ENCODE peak calls at places on chromosomes 4 and X, in six cellular contexts. One of them, this sample, is unnamed.
A peak's percentile ranks its signal among the peaks of the same experiment; 100 is the strongest.

GRCh38 chrX:52923781-52924241 is 26.7 kb downstream of the FAM156B start:
- DNase-seq in SK-N-SH: no peak
- DNase-seq in K562: no peak
- DNase-seq in IMR-90: peak; percentile 69
- DNase-seq in fibroblast of lung: peak; percentile 56
- DNase-seq in psoas muscle: peak; percentile 23
- DNase-seq in this sample: peak; percentile 50

GRCh38 chrX:96682516-96682915 is 2.1 kb upstream of the DIAPH2 start:
- DNase-seq in SK-N-SH: no peak
- DNase-seq in K562: no peak
- DNase-seq in IMR-90: no peak
- DNase-seq in fibroblast of lung: no peak
- DNase-seq in psoas muscle: no peak
- DNase-seq in this sample: no peak

GRCh38 chr4:14871676-14872430 is 130.4 kb upstream of the CPEB2 start:
- DNase-seq in SK-N-SH: no peak
- DNase-seq in K562: no peak
- DNase-seq in IMR-90: no peak
- DNase-seq in fibroblast of lung: no peak
- DNase-seq in psoas muscle: no peak
- DNase-seq in this sample: no peak

GRCh38 chrX:134746379-134746723 is 88.1 kb upstream of the PLAC1 start:
- DNase-seq in SK-N-SH: no peak
- DNase-seq in K562: no peak
- DNase-seq in IMR-90: no peak
- DNase-seq in fibroblast of lung: no peak
- DNase-seq in psoas muscle: no peak
- DNase-seq in this sample: no peak

GRCh38 chrX:74890676-74891430 is 34.4 kb downstream of the NEXMIF start:
- DNase-seq in SK-N-SH: peak; percentile 4
- DNase-seq in K562: no peak
- DNase-seq in IMR-90: no peak
- DNase-seq in fibroblast of lung: no peak
- DNase-seq in psoas muscle: no peak
- DNase-seq in this sample: no peak

GRCh38 chr4:3337811-3338210 is 45.0 kb downstream of the RGS12 start:
- DNase-seq in SK-N-SH: no peak
- DNase-seq in K562: no peak
- DNase-seq in IMR-90: no peak
- DNase-seq in fibroblast of lung: no peak
- DNase-seq in psoas muscle: no peak
- DNase-seq in this sample: no peak

GRCh38 chrX:82589410-82589809 is 918.7 kb upstream of the POU3F4 start:
- DNase-seq in SK-N-SH: no peak
- DNase-seq in K562: no peak
- DNase-seq in IMR-90: no peak
- DNase-seq in fibroblast of lung: peak; percentile 37
- DNase-seq in psoas muscle: no peak
- DNase-seq in this sample: no peak

GRCh38 chr4:166538491-166539005 is 665.5 kb downstream of the TLL1 start:
- DNase-seq in SK-N-SH: no peak
- DNase-seq in K562: no peak
- DNase-seq in IMR-90: no peak
- DNase-seq in fibroblast of lung: no peak
- DNase-seq in psoas muscle: no peak
- DNase-seq in this sample: no peak

GRCh38 chrX:105781794-105782193 is 40.5 kb upstream of the NRK start:
- DNase-seq in SK-N-SH: no peak
- DNase-seq in K562: no peak
- DNase-seq in IMR-90: no peak
- DNase-seq in fibroblast of lung: no peak
- DNase-seq in psoas muscle: no peak
- DNase-seq in this sample: no peak

GRCh38 chrX:12965390-12965940 is 9.4 kb upstream of the TMSB4X start:
- DNase-seq in SK-N-SH: no peak
- DNase-seq in K562: peak; percentile 17
- DNase-seq in IMR-90: no peak
- DNase-seq in fibroblast of lung: no peak
- DNase-seq in psoas muscle: no peak
- DNase-seq in this sample: no peak

GRCh38 chr4:132839070-132839469 is 310.0 kb upstream of the PCDH10 start:
- DNase-seq in SK-N-SH: no peak
- DNase-seq in K562: no peak
- DNase-seq in IMR-90: no peak
- DNase-seq in fibroblast of lung: no peak
- DNase-seq in psoas muscle: no peak
- DNase-seq in this sample: no peak

GRCh38 chr4:81255524-81255923 is 40.5 kb upstream of the PRKG2 start:
- DNase-seq in SK-N-SH: no peak
- DNase-seq in K562: no peak
- DNase-seq in IMR-90: peak; percentile 93
- DNase-seq in fibroblast of lung: peak; percentile 87
- DNase-seq in psoas muscle: no peak
- DNase-seq in this sample: no peak

GRCh38 chr4:57077550-57078311 is 32.5 kb downstream of the IGFBP7 start:
- DNase-seq in SK-N-SH: no peak
- DNase-seq in K562: no peak
- DNase-seq in IMR-90: peak; percentile 79
- DNase-seq in fibroblast of lung: no peak
- DNase-seq in psoas muscle: no peak
- DNase-seq in this sample: no peak

GRCh38 chr4:65670331-65671031 is at the start of gene EPHA5:
- DNase-seq in SK-N-SH: peak; percentile 69
- DNase-seq in K562: no peak
- DNase-seq in IMR-90: peak; percentile 41
- DNase-seq in fibroblast of lung: peak; percentile 36
- DNase-seq in psoas muscle: peak; percentile 40
- DNase-seq in this sample: peak; percentile 69

GRCh38 chr4:154329939-154330338 is 161.7 kb downstream of the DCHS2 start:
- DNase-seq in SK-N-SH: no peak
- DNase-seq in K562: no peak
- DNase-seq in IMR-90: peak; percentile 24
- DNase-seq in fibroblast of lung: peak; percentile 85
- DNase-seq in psoas muscle: peak; percentile 66
- DNase-seq in this sample: peak; percentile 62

DNA sequence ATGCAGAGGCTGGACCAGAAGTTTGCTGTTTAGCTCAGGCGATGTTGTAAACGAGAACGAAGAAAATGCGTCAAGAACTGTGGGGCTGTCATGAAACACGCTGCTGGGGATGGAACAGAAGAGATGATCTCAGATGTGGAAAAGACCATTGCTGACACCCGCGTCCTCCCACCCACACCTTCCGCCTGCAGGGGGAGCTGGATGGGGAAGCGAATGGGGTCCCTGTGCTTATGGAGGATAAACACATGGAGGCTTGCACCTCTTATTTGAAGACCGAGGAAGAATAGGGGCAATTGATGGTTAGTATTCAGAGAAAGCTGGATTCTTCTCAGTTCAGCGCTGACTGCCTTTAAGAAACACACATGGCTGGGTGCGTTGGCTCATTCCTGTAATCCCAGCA is 63.9 kb downstream of the GPR143 start:
- DNase-seq in SK-N-SH: no peak
- DNase-seq in K562: peak; percentile 18
- DNase-seq in IMR-90: no peak
- DNase-seq in fibroblast of lung: no peak
- DNase-seq in psoas muscle: no peak
- DNase-seq in this sample: no peak
- H3K4me1 ChIP-seq in SK-N-SH: no peaks in the 10 kb centered on the region
- H3K4me1 ChIP-seq in K562: no peaks in the 10 kb centered on the region
- H3K4me1 ChIP-seq in IMR-90: no peaks in the 10 kb centered on the region
- H3K4me1 ChIP-seq in fibroblast of lung: no peaks in the 10 kb centered on the region
- H3K4me1 ChIP-seq in psoas muscle: no peaks in the 10 kb centered on the region
- H3K4me1 ChIP-seq in this sample: no peaks in the 10 kb centered on the region

GRCh38 chrX:50430917-50431316 is 39.7 kb downstream of the DGKK start:
- DNase-seq in SK-N-SH: no peak
- DNase-seq in K562: no peak
- DNase-seq in IMR-90: no peak
- DNase-seq in fibroblast of lung: no peak
- DNase-seq in psoas muscle: no peak
- DNase-seq in this sample: no peak
- H3K4me1 ChIP-seq in SK-N-SH: no peaks in the 10 kb centered on the region
- H3K4me1 ChIP-seq in K562: no peaks in the 10 kb centered on the region
- H3K4me1 ChIP-seq in IMR-90: no peaks in the 10 kb centered on the region
- H3K4me1 ChIP-seq in fibroblast of lung: no peaks in the 10 kb centered on the region
- H3K4me1 ChIP-seq in psoas muscle: no peaks in the 10 kb centered on the region
- H3K4me1 ChIP-seq in this sample: no peaks in the 10 kb centered on the region

GRCh38 chr4:182973421-182974340 is 56.5 kb upstream of the DCTD start:
- DNase-seq in SK-N-SH: no peak
- DNase-seq in K562: no peak
- DNase-seq in IMR-90: peak; percentile 25
- DNase-seq in fibroblast of lung: peak; percentile 9
- DNase-seq in psoas muscle: no peak
- DNase-seq in this sample: no peak
- H3K4me1 ChIP-seq in SK-N-SH: peaks cover 28% of the 10 kb centered on the region
- H3K4me1 ChIP-seq in K562: peaks cover 19% of the 10 kb centered on the region
- H3K4me1 ChIP-seq in IMR-90: peaks cover 7% of the 10 kb centered on the region
- H3K4me1 ChIP-seq in fibroblast of lung: peaks cover 2% of the 10 kb centered on the region
- H3K4me1 ChIP-seq in psoas muscle: no peaks in the 10 kb centered on the region
- H3K4me1 ChIP-seq in this sample: no peaks in the 10 kb centered on the region

GRCh38 chr4:48827622-48828021 is 3.3 kb upstream of the OCIAD1 start:
- DNase-seq in SK-N-SH: no peak
- DNase-seq in K562: no peak
- DNase-seq in IMR-90: no peak
- DNase-seq in fibroblast of lung: no peak
- DNase-seq in psoas muscle: no peak
- DNase-seq in this sample: no peak
- H3K4me1 ChIP-seq in SK-N-SH: no peaks in the 10 kb centered on the region
- H3K4me1 ChIP-seq in K562: peaks cover 6% of the 10 kb centered on the region
- H3K4me1 ChIP-seq in IMR-90: no peaks in the 10 kb centered on the region
- H3K4me1 ChIP-seq in fibroblast of lung: no peaks in the 10 kb centered on the region
- H3K4me1 ChIP-seq in psoas muscle: peaks cover 3% of the 10 kb centered on the region
- H3K4me1 ChIP-seq in this sample: no peaks in the 10 kb centered on the region

GRCh38 chr4:147772459-147772969 is 40.6 kb downstream of the ARHGAP10 start:
- DNase-seq in SK-N-SH: no peak
- DNase-seq in K562: no peak
- DNase-seq in IMR-90: peak; percentile 92
- DNase-seq in fibroblast of lung: peak; percentile 67
- DNase-seq in psoas muscle: no peak
- DNase-seq in this sample: no peak

GRCh38 chr4:147773261-147774184 is 41.6 kb downstream of the ARHGAP10 start:
- DNase-seq in SK-N-SH: no peak
- DNase-seq in K562: no peak
- DNase-seq in IMR-90: peak; percentile 78
- DNase-seq in fibroblast of lung: peak; percentile 46
- DNase-seq in psoas muscle: no peak
- DNase-seq in this sample: no peak

GRCh38 chr4:147769386-147769785 is 37.5 kb downstream of the ARHGAP10 start:
- DNase-seq in SK-N-SH: no peak
- DNase-seq in K562: no peak
- DNase-seq in IMR-90: no peak
- DNase-seq in fibroblast of lung: no peak
- DNase-seq in psoas muscle: no peak
- DNase-seq in this sample: no peak

GRCh38 chr4:147770831-147771230 is 38.9 kb downstream of the ARHGAP10 start:
- DNase-seq in SK-N-SH: no peak
- DNase-seq in K562: no peak
- DNase-seq in IMR-90: no peak
- DNase-seq in fibroblast of lung: no peak
- DNase-seq in psoas muscle: no peak
- DNase-seq in this sample: no peak

DNA sequence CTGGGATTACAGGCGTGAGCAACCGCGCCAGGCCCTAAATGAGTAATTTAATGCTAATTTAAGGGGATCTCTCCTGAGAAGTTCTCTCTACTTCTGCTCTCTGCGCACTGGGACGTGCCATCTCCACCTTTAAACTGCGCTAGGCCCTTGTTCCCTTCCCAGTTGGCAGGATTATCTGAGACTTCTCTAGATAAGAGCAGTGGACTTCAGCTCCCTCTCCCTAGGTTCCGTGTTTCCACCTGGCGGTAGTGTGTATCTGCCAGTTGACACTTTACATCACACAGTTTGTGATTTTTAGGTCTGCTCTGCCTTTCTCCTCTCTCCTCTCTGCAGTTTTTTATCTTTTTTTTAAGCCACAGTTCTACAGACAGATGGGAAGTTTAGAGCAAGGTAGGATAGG is 40.2 kb downstream of the ARHGAP10 start:
- DNase-seq in SK-N-SH: no peak
- DNase-seq in K562: no peak
- DNase-seq in IMR-90: no peak
- DNase-seq in fibroblast of lung: no peak
- DNase-seq in psoas muscle: no peak
- DNase-seq in this sample: no peak
- H3K4me1 ChIP-seq in SK-N-SH: peaks cover 53% of the 10 kb centered on the region
- H3K4me1 ChIP-seq in K562: no peaks in the 10 kb centered on the region
- H3K4me1 ChIP-seq in IMR-90: peaks cover 26% of the 10 kb centered on the region
- H3K4me1 ChIP-seq in fibroblast of lung: peaks cover 16% of the 10 kb centered on the region
- H3K4me1 ChIP-seq in psoas muscle: peaks cover 85% of the 10 kb centered on the region
- H3K4me1 ChIP-seq in this sample: peaks cover 70% of the 10 kb centered on the region

GRCh38 chr4:86976801-86977485 is 42.1 kb downstream of the AFF1 start:
- DNase-seq in SK-N-SH: no peak
- DNase-seq in K562: no peak
- DNase-seq in IMR-90: no peak
- DNase-seq in fibroblast of lung: no peak
- DNase-seq in psoas muscle: no peak
- DNase-seq in this sample: no peak
- H3K4me1 ChIP-seq in SK-N-SH: peaks cover 22% of the 10 kb centered on the region
- H3K4me1 ChIP-seq in K562: peaks cover 23% of the 10 kb centered on the region
- H3K4me1 ChIP-seq in IMR-90: peaks cover 3% of the 10 kb centered on the region
- H3K4me1 ChIP-seq in fibroblast of lung: no peaks in the 10 kb centered on the region
- H3K4me1 ChIP-seq in psoas muscle: peaks cover 9% of the 10 kb centered on the region
- H3K4me1 ChIP-seq in this sample: no peaks in the 10 kb centered on the region

GRCh38 chr4:6345096-6345830 is 75.6 kb downstream of the WFS1 start:
- DNase-seq in SK-N-SH: no peak
- DNase-seq in K562: no peak
- DNase-seq in IMR-90: no peak
- DNase-seq in fibroblast of lung: no peak
- DNase-seq in psoas muscle: no peak
- DNase-seq in this sample: no peak

GRCh38 chr4:6348408-6348807 is 78.8 kb downstream of the WFS1 start:
- DNase-seq in SK-N-SH: no peak
- DNase-seq in K562: no peak
- DNase-seq in IMR-90: no peak
- DNase-seq in fibroblast of lung: no peak
- DNase-seq in psoas muscle: no peak
- DNase-seq in this sample: no peak

GRCh38 chr4:6345866-6346265 is 76.2 kb downstream of the WFS1 start:
- DNase-seq in SK-N-SH: no peak
- DNase-seq in K562: no peak
- DNase-seq in IMR-90: no peak
- DNase-seq in fibroblast of lung: no peak
- DNase-seq in psoas muscle: no peak
- DNase-seq in this sample: no peak

GRCh38 chr4:6346373-6347110 is 76.9 kb downstream of the WFS1 start:
- DNase-seq in SK-N-SH: no peak
- DNase-seq in K562: no peak
- DNase-seq in IMR-90: no peak
- DNase-seq in fibroblast of lung: no peak
- DNase-seq in psoas muscle: no peak
- DNase-seq in this sample: no peak

DNA sequence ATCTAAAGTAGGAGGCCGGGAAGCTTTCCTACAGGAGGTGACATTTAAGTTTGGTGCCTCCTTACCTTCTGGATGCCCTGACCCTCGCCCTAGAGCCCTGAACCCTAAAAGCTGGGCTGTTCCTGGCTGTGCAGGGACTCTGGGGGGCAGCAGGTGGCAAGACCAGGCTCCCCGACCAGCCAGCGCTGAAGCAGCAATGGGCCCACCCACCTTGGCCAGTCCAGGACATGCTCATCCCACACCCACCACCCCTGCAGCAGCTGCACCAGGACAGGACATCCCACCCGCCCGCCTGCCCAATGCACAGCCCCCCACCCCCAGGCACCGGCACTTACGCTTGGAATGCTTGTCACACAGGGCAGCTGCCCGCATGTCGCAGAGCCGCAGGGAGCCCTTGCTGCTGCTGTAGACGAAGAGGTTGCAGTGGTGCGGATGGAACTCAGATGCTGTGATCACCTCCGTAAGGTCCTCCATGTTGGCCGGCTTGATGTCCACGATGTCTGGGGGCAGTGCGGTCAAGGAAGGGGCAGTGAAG is 77.9 kb downstream of the WFS1 start:
- DNase-seq in SK-N-SH: no peak
- DNase-seq in K562: no peak
- DNase-seq in IMR-90: no peak
- DNase-seq in fibroblast of lung: no peak
- DNase-seq in psoas muscle: no peak
- DNase-seq in this sample: no peak
- H3K4me1 ChIP-seq in SK-N-SH: no peaks in the 10 kb centered on the region
- H3K4me1 ChIP-seq in K562: no peaks in the 10 kb centered on the region
- H3K4me1 ChIP-seq in IMR-90: peaks cover 2% of the 10 kb centered on the region
- H3K4me1 ChIP-seq in fibroblast of lung: no peaks in the 10 kb centered on the region
- H3K4me1 ChIP-seq in psoas muscle: no peaks in the 10 kb centered on the region
- H3K4me1 ChIP-seq in this sample: peaks cover under 1% of the 10 kb centered on the region

This sample was measured in right atrium auricular region.